ENCODE peak calls at places on chromosomes 5 and 9, in five cellular contexts. G, L, J, V and O are unnamed samples.

GRCh38 chr9:92480332-92480771 is 2.0 kb downstream of the ASPN start:
- DNase-seq in G (no peak), V (no peak), L (no peak), J (no peak), O (no peak)

GRCh38 chr5:170536498-170536897 is 32.7 kb downstream of the KCNIP1 start:
- DNase-seq in J (no peak), V (no peak), G (no peak), L (no peak), O (no peak)

GRCh38 chr5:94646758-94647157 is 28.3 kb downstream of the SLF1 start:
- DNase-seq in G (no peak), L (no peak), V (no peak), J (no peak), O (no peak)

GRCh38 chr9:128120061-128120740 is 7.3 kb downstream of the PTGES2 start:
- DNase-seq in V (no peak), L (no peak), J (no peak), G (no peak), O (no peak)

GRCh38 chr5:66987949-66988838 is 208.4 kb downstream of the CD180 start:
- DNase-seq in V (no peak), G (no peak), J (no peak), L (peak; percentile 48), O (no peak)

GRCh38 chr9:114108016-114108833 is 9.1 kb upstream of the KIF12 start:
- DNase-seq in G (no peak), V (peak; percentile 93), L (peak; percentile 46), J (peak; percentile 89), O (no peak)

GRCh38 chr9:89317282-89317681 is 1.0 kb upstream of the SECISBP2 start:
- DNase-seq in L (no peak), G (no peak), J (no peak), V (no peak), O (no peak)

GRCh38 chr5:120632430-120632829 is 168.3 kb downstream of the PRR16 start:
- DNase-seq in J (no peak), G (no peak), L (no peak), V (no peak), O (no peak)

GRCh38 chr9:72203205-72203803 is 54.1 kb downstream of the GDA start:
- DNase-seq in J (peak; percentile 15), L (no peak), V (no peak), G (no peak), O (no peak)

GRCh38 chr9:34036625-34037024 is 12.1 kb downstream of the UBAP2 start:
- DNase-seq in J (no peak), V (no peak), L (no peak), G (no peak), O (no peak)

GRCh38 chr9:124658165-124659017 is 112.7 kb downstream of the NR6A1 start:
- DNase-seq in V (peak; percentile 80), G (peak; percentile 77), L (peak; percentile 52), J (peak; percentile 72), O (no peak)

GRCh38 chr9:128638580-128638979 is 18.1 kb downstream of the DYNC2I2 start:
- DNase-seq in V (no peak), J (no peak), L (no peak), G (no peak), O (no peak)

GRCh38 chr5:95281211-95281610 is 3.7 kb downstream of the MCTP1 start:
- DNase-seq in J (no peak), V (no peak), G (no peak), L (no peak), O (no peak)

GRCh38 chr9:28620661-28621060 is 1047.4 kb upstream of the C9orf72 start:
- DNase-seq in V (no peak), J (no peak), L (no peak), G (no peak), O (no peak)

GRCh38 chr5:57171818-57172465 is 1.9 kb upstream of the GPBP1 start:
- DNase-seq in V (no peak), J (no peak), G (no peak), L (no peak), O (no peak)

GRCh38 chr5:87825583-87825982 is 412.9 kb upstream of the CCNH start:
- DNase-seq in V (no peak), G (no peak), L (no peak), J (no peak), O (no peak)

GRCh38 chr5:81631124-81631523 is 119.8 kb downstream of the SSBP2 start:
- DNase-seq in J (no peak), L (peak; percentile 40), G (no peak), V (no peak), O (no peak)